ENCODE peak calls at places on chromosomes 7 and 10, in ten cellular contexts. U is activated CD8-positive, alpha-beta T cell treated with anti-CD3 and anti-CD28 coated beads for 36 hours; W is GM03348; A is cardiac muscle cell; S is cardiac septum; E is GM19239; I is CD8-positive, alpha-beta T cell; H is smooth muscle cell of the brain vasculature; V is Right ventricle myocardium superior; G is effector memory CD8-positive, alpha-beta T cell. L is an unnamed sample.

GRCh38 chr7:102834999-102835398 is 77.8 kb upstream of the LRRC17 start:
- DNase-seq in S (no peak), I (no peak), H (peak), U (peak), V (no peak), G (no peak), W (peak), E (peak), A (no peak), L (no peak)

GRCh38 chr10:29317027-29317420 is 28.2 kb downstream of the LYZL1 start:
- DNase-seq in H (no peak), G (no peak), I (no peak), A (no peak), V (no peak), S (no peak), E (no peak), U (no peak), W (no peak), L (no peak)

GRCh38 chr10:9636206-9636605 is 1381.5 kb upstream of the CELF2 start:
- DNase-seq in V (no peak), A (no peak), U (no peak), I (no peak), W (no peak), E (no peak), G (no peak), H (no peak), S (no peak), L (no peak)

GRCh38 chr7:67653856-67654442 is 657.3 kb downstream of the TYW1 start:
- DNase-seq in V (no peak), S (no peak), A (peak), W (no peak), E (no peak), H (no peak), I (no peak), G (no peak), U (no peak), L (no peak)

GRCh38 chr10:101767966-101768790 is 7.7 kb downstream of the FGF8 start:
- DNase-seq in U (no peak), G (no peak), E (no peak), W (no peak), S (peak), H (no peak), V (no peak), A (no peak), I (no peak), L (no peak)

GRCh38 chr10:74930962-74931361 is 104.6 kb downstream of the KAT6B start:
- DNase-seq in E (no peak), W (no peak), H (no peak), A (no peak), G (no peak), S (no peak), U (no peak), V (no peak), I (no peak), L (no peak)

GRCh38 chr10:76209135-76209534 is 777.7 kb downstream of the LRMDA start:
- DNase-seq in W (no peak), A (no peak), I (no peak), U (no peak), H (peak), E (no peak), G (no peak), V (no peak), S (no peak), L (no peak)

GRCh38 chr7:974820-975681 is at the start of gene COX19:
- DNase-seq in S (peak), G (peak), H (peak), A (peak), I (peak), V (peak), E (peak), W (peak), U (peak), L (no peak)

GRCh38 chr10:124255556-124255955 is 162.2 kb upstream of the CHST15 start:
- DNase-seq in E (no peak), V (no peak), H (no peak), W (no peak), I (no peak), A (no peak), S (no peak), G (no peak), U (no peak), L (no peak)

GRCh38 chr10:77925795-77926565 is 575 bp downstream of the DLG5 start:
- DNase-seq in G (peak), W (peak), S (no peak), E (no peak), V (peak), U (peak), I (peak), H (no peak), A (peak), L (no peak)

GRCh38 chr10:133167693-133168616 is 7.9 kb downstream of the KNDC1 start:
- DNase-seq in S (peak), A (no peak), H (no peak), V (no peak), U (no peak), W (no peak), E (no peak), I (no peak), G (no peak), L (no peak)

GRCh38 chr10:91887075-91887899 is 22.0 kb downstream of the FGFBP3 start:
- DNase-seq in W (peak), I (peak), E (no peak), H (no peak), U (peak), G (peak), A (peak), V (no peak), S (no peak), L (no peak)

GRCh38 chr10:19488592-19489280 is 327.5 kb upstream of the PLXDC2 start:
- DNase-seq in W (peak), A (peak), S (peak), E (no peak), U (peak), V (peak), I (peak), H (peak), G (no peak), L (no peak)